ENCODE peak calls at places on chromosomes 3 and 15, in five cellular contexts. I, J, Q, D and Y are unnamed samples.

GRCh38 chr3:118213892-118214291 is 820.8 kb downstream of the IGSF11 start:
- DNase-seq in I (no peak), J (no peak), Q (no peak), D (no peak), Y (no peak)

GRCh38 chr15:43165801-43166325 is 19.3 kb upstream of the CCNDBP1 start:
- DNase-seq in I (no peak), J (no peak), Q (no peak), D (peak; percentile 48), Y (no peak)

GRCh38 chr3:178966299-178967183 is 105.1 kb downstream of the ZMAT3 start:
- DNase-seq in I (no peak), J (no peak), Q (peak; percentile 37), D (no peak), Y (peak; percentile 21)

GRCh38 chr3:124772081-124772831 is 42.0 kb downstream of the UMPS start:
- DNase-seq in I (no peak), J (no peak), Q (peak; percentile 70), D (no peak), Y (no peak)

GRCh38 chr15:37891754-37892368 is 42.6 kb upstream of the TMCO5A start:
- DNase-seq in I (peak; percentile 39), J (peak; percentile 30), Q (peak; percentile 70), D (peak; percentile 3), Y (peak; percentile 63)

GRCh38 chr15:42394131-42394530 is 34.8 kb downstream of the CAPN3 start:
- DNase-seq in I (no peak), J (no peak), Q (no peak), D (no peak), Y (no peak)

GRCh38 chr3:53748512-53749271 is 97.5 kb downstream of the CHDH start:
- DNase-seq in I (no peak), J (peak; percentile 56), Q (no peak), D (no peak), Y (no peak)

GRCh38 chr3:188554404-188554803 is 400.4 kb downstream of the LPP start:
- DNase-seq in I (no peak), J (no peak), Q (peak; percentile 76), D (no peak), Y (no peak)

GRCh38 chr3:143831208-143831607 is 17.1 kb downstream of the SLC9A9 start:
- DNase-seq in I (no peak), J (no peak), Q (peak; percentile 59), D (no peak), Y (no peak)

GRCh38 chr15:101320501-101321052 is 25.5 kb upstream of the SNRPA1 start:
- DNase-seq in I (peak; percentile 14), J (peak; percentile 78), Q (peak; percentile 51), D (peak; percentile 11), Y (peak; percentile 84)

GRCh38 chr3:173893066-173893465 is 495.5 kb downstream of the NLGN1 start:
- DNase-seq in I (no peak), J (no peak), Q (peak; percentile 57), D (no peak), Y (no peak)

GRCh38 chr15:69337133-69337532 is 38.4 kb downstream of the PAQR5 start:
- DNase-seq in I (no peak), J (no peak), Q (peak; percentile 44), D (no peak), Y (no peak)

GRCh38 chr3:67946446-67946845 is 292.0 kb upstream of the SUCLG2 start:
- DNase-seq in I (no peak), J (no peak), Q (peak; percentile 1), D (peak; percentile 19), Y (no peak)

GRCh38 chr3:27575509-27575908 is 91.3 kb upstream of the SLC4A7 start:
- DNase-seq in I (no peak), J (no peak), Q (no peak), D (no peak), Y (no peak)

GRCh38 chr3:110579841-110580550 is 491.6 kb upstream of the NECTIN3 start:
- DNase-seq in I (no peak), J (no peak), Q (peak; percentile 66), D (no peak), Y (no peak)

GRCh38 chr3:179181993-179182551 is 33.9 kb downstream of the PIK3CA start:
- DNase-seq in I (no peak), J (no peak), Q (peak; percentile 46), D (no peak), Y (peak; percentile 51)

GRCh38 chr15:81011593-81011992 is 10.9 kb downstream of the TLNRD1 start:
- DNase-seq in I (no peak), J (no peak), Q (peak; percentile 39), D (no peak), Y (no peak)

GRCh38 chr15:90358124-90359033 is 6.3 kb downstream of the ZNF774 start:
- DNase-seq in I (no peak), J (no peak), Q (peak; percentile 81), D (no peak), Y (peak; percentile 31)

GRCh38 chr3:110026421-110026820 is 689.1 kb upstream of the DPPA4 start:
- DNase-seq in I (no peak), J (no peak), Q (no peak), D (no peak), Y (no peak)

GRCh38 chr15:72781621-72782020 is 1.9 kb downstream of the ADPGK start:
- DNase-seq in I (no peak), J (no peak), Q (no peak), D (no peak), Y (no peak)

GRCh38 chr3:170563712-170564423 is 22.0 kb downstream of the SLC7A14 start:
- DNase-seq in I (no peak), J (no peak), Q (peak; percentile 82), D (no peak), Y (no peak)

GRCh38 chr3:53303549-53303948 is 43.8 kb downstream of the DCP1A start:
- DNase-seq in I (no peak), J (no peak), Q (no peak), D (no peak), Y (no peak)

GRCh38 chr15:81133782-81134461 is at the start of gene CFAP161:
- DNase-seq in I (peak; percentile 84), J (peak; percentile 96), Q (peak; percentile 69), D (peak; percentile 48), Y (peak; percentile 94)

GRCh38 chr3:128051459-128051836 is 789 bp upstream of the SEC61A1 start:
- DNase-seq in I (peak; percentile 20), J (no peak), Q (no peak), D (no peak), Y (peak; percentile 71)

GRCh38 chr3:128052831-128053419 is 688 bp downstream of the SEC61A1 start:
- DNase-seq in I (no peak), J (no peak), Q (no peak), D (no peak), Y (no peak)

GRCh38 chr3:128050597-128050996 is 1.6 kb upstream of the SEC61A1 start:
- DNase-seq in I (no peak), J (no peak), Q (peak; percentile 47), D (no peak), Y (no peak)

GRCh38 chr3:128053614-128054013 is 1.4 kb downstream of the SEC61A1 start:
- DNase-seq in I (no peak), J (no peak), Q (no peak), D (no peak), Y (no peak)

DNA sequence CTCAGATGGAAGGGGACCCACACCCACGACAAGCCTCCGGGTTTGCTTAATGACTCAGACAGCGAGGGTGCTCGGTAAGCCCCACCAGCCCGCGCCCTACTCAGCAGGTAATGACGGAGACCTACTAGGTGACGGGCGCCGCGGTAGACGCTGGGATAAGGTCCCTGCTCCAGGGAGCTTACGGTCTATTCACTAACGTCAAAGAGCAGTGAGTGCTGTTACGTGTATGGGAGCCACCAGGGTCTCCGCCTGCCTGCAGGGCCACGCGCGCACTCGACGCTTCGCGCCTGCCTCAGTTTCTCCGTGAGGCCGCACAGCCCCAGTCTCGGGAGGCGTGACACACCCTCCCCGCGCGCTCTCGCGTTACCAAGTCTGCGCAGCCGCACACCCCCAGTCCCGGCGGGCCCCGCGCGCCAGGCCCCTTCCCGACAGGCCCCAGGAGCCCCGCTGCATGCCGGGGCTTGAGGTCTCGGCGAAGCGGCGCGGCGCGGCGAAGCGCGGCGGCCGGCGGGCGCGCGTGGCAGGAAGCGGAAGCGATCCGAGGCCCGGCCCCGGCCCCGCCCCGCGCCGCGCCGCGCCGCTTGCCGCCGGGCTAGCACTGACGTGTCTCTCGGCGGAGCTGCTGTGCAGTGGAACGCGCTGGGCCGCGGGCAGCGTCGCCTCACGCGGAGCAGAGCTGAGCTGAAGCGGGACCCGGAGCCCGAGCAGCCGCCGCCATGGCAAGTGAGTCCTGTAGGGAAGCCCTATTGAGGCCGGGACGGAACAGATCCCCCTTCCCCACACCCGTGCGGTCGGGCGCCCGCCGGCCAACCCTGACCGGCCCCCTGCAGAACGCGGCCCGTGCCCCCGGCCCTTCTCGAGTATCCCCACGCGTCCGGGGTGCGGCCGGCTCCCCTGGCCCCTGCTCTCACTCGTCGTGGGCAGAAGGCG is at the start of gene SEC61A1:
- DNase-seq in I (peak; percentile 88), J (peak; percentile 93), Q (peak; percentile 92), D (peak; percentile 94), Y (peak; percentile 96)
- H3K23ac ChIP-seq in I (peak within 1 kb of the TSS; percentile 99), J (no peak within 1 kb of the TSS), Q (peak within 1 kb of the TSS; percentile 99), D (no peak within 1 kb of the TSS), Y (peak within 1 kb of the TSS; percentile 56)

GRCh38 chr15:66722757-66723540 is 20.9 kb downstream of the SMAD6 start:
- DNase-seq in I (no peak), J (no peak), Q (no peak), D (no peak), Y (no peak)

GRCh38 chr15:66721501-66721937 is 19.5 kb downstream of the SMAD6 start:
- DNase-seq in I (no peak), J (no peak), Q (peak; percentile 30), D (peak; percentile 86), Y (peak; percentile 61)

GRCh38 chr15:66720206-66721010 is 18.4 kb downstream of the SMAD6 start:
- DNase-seq in I (no peak), J (no peak), Q (peak; percentile 82), D (peak; percentile 71), Y (no peak)

GRCh38 chr15:66721020-66721419 is 19.0 kb downstream of the SMAD6 start:
- DNase-seq in I (no peak), J (no peak), Q (no peak), D (no peak), Y (no peak)

DNA sequence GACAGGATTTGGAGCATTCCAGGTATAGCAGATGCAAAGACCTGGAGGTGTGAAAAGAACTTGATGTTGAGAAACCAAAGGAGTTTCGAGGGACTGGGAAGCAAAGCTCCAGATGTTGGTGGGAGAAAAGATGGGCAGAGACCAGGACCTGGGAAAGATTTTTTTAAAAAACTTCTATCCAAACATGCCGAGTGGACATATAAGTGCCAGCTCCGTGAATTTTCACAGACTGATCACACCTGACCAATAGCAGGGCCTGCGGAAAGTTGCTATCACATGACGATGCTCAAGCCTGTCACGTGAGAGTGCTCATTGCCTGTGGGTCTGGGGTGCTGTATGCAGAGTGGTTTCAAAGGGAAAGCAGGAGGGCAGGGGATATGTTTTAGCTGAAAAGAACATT is 19.9 kb downstream of the SMAD6 start:
- DNase-seq in I (no peak), J (no peak), Q (no peak), D (no peak), Y (no peak)
- H3K79me1 ChIP-seq in I (no peaks in the 10 kb centered on the region), J (no peaks in the 10 kb centered on the region), Q (peaks cover 31% of the 10 kb centered on the region), D (peaks cover 4% of the 10 kb centered on the region), Y (peaks cover 64% of the 10 kb centered on the region)

DNA sequence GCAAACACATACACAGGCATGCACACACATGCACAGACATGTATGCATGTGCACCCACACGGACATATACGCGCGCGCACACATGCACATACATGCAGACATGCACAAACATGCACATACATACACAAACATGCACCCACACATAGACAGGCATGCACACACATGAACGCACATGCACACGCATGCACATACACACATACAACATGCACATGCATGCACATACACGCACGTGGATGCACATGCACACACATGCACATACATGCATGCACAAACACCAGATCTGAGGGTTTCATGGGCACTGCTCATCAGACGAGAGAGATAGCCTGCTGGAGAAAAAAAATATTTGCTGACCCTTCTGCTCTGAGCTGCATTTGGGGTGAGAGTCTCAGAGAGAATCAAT is 31.7 kb upstream of the NTRK3 start:
- DNase-seq in I (no peak), J (no peak), Q (no peak), D (no peak), Y (no peak)
- H3K23ac ChIP-seq in I (peak overlapping the region; percentile 58), J (no peak overlapping the region), Q (no peak overlapping the region), D (no peak overlapping the region), Y (no peak overlapping the region)

GRCh38 chr15:31341501-31342195 is 15.0 kb downstream of the KLF13 start:
- DNase-seq in I (no peak), J (no peak), Q (no peak), D (no peak), Y (no peak)
- H3K79me1 ChIP-seq in I (peaks cover 12% of the 10 kb centered on the region), J (no peaks in the 10 kb centered on the region), Q (peaks cover 45% of the 10 kb centered on the region), D (no peaks in the 10 kb centered on the region), Y (peaks cover 40% of the 10 kb centered on the region)